ENCODE peak calls at places on chromosomes 12 and 14, in six cellular contexts. U is AG04450; V is stimulated activated CD8-positive, alpha-beta memory T cell treated with anti-CD3 and anti-CD28 coated beads, Interleukin-7, amount 100 ng/mL, for 1 hour; K is progenitor cell of endocrine pancreas; O is CD8-positive, alpha-beta T cell; R is activated T-cell treated with anti-CD3 and anti-CD28 coated beads for 1 hour. A is an unnamed sample.

GRCh38 chr14:91021991-91022621 is 38.3 kb downstream of the RPS6KA5 start:
- DNase-seq in U (no peak), V (no peak), K (no peak), O (no peak), R (no peak), A (no peak)

GRCh38 chr12:15631007-15631715 is 158.0 kb downstream of the EPS8 start:
- DNase-seq in U (no peak), V (no peak), K (no peak), O (no peak), R (no peak), A (no peak)

GRCh38 chr14:22939684-22940083 is 10.5 kb upstream of the PRMT5 start:
- DNase-seq in U (peak; percentile 30), V (no peak), K (no peak), O (no peak), R (no peak), A (no peak)

GRCh38 chr14:103528158-103528511 is 861 bp upstream of the TRMT61A start:
- DNase-seq in U (no peak), V (no peak), K (no peak), O (no peak), R (no peak), A (no peak)

GRCh38 chr12:79895804-79896203 is 39.1 kb downstream of the PPP1R12A start:
- DNase-seq in U (no peak), V (no peak), K (no peak), O (no peak), R (no peak), A (no peak)

GRCh38 chr12:82361461-82361915 is 3.2 kb downstream of the METTL25 start:
- DNase-seq in U (no peak), V (no peak), K (no peak), O (no peak), R (no peak), A (no peak)

GRCh38 chr14:81582420-81582819 is 48.8 kb upstream of the SEL1L start:
- DNase-seq in U (no peak), V (no peak), K (no peak), O (no peak), R (no peak), A (no peak)

GRCh38 chr14:68576496-68577244 is 216.2 kb downstream of the ZFP36L1 start:
- DNase-seq in U (no peak), V (no peak), K (no peak), O (no peak), R (no peak), A (no peak)

GRCh38 chr12:21350975-21351374 is 16.3 kb upstream of the SLCO1A2 start:
- DNase-seq in U (no peak), V (no peak), K (no peak), O (no peak), R (no peak), A (no peak)

GRCh38 chr14:53462931-53463778 is 310.0 kb upstream of the DDHD1 start:
- DNase-seq in U (no peak), V (no peak), K (no peak), O (no peak), R (no peak), A (no peak)

GRCh38 chr12:64625243-64626077 is 15.2 kb downstream of the RASSF3 start:
- DNase-seq in U (peak; percentile 76), V (no peak), K (no peak), O (no peak), R (no peak), A (no peak)

GRCh38 chr14:74133833-74134481 is 49.2 kb downstream of the LIN52 start:
- DNase-seq in U (no peak), V (no peak), K (no peak), O (no peak), R (no peak), A (no peak)

GRCh38 chr14:68399971-68400370 is 392.9 kb downstream of the ZFP36L1 start:
- DNase-seq in U (no peak), V (no peak), K (no peak), O (no peak), R (no peak), A (no peak)

GRCh38 chr12:116263431-116263830 is 14.1 kb downstream of the MED13L start:
- DNase-seq in U (no peak), V (no peak), K (no peak), O (no peak), R (no peak), A (no peak)

GRCh38 chr12:63164911-63165310 is 13.9 kb upstream of the AVPR1A start:
- DNase-seq in U (no peak), V (no peak), K (no peak), O (no peak), R (no peak), A (no peak)

A was measured in brain pericyte.